ENCODE peak calls at places on chromosomes 6 and 20, in eight cellular contexts. G is endodermal cell, R is heart right ventricle, V is chondrocyte, B is sigmoid colon, P is fibroblast of lung, Z is tibial artery, L is A549. J is an unnamed sample.

GRCh38 chr6:27608916-27609883 is 136.3 kb upstream of the ZNF184 start:
- DNase-seq in G (peak), R (no peak), V (no peak), B (no peak), P (peak), Z (no peak), L (peak), J (peak)

GRCh38 chr20:25276533-25277050 is 28.7 kb downstream of the PYGB start:
- DNase-seq in G (no peak), R (peak), V (peak), B (peak), P (no peak), Z (peak), L (no peak), J (no peak)

GRCh38 chr6:40626886-40627285 is 39.7 kb upstream of the LRFN2 start:
- DNase-seq in G (no peak), R (no peak), V (no peak), B (no peak), P (no peak), Z (no peak), L (no peak), J (peak)

GRCh38 chr20:36872857-36873256 is 3.1 kb upstream of the TLDC2 start:
- DNase-seq in G (no peak), R (no peak), V (no peak), B (no peak), P (no peak), Z (no peak), L (no peak), J (no peak)

GRCh38 chr6:2951723-2952122 is 19.6 kb downstream of the SERPINB6 start:
- DNase-seq in G (peak), R (no peak), V (no peak), B (peak), P (no peak), Z (peak), L (no peak), J (no peak)

GRCh38 chr6:125314019-125314581 is 12.3 kb upstream of the HDDC2 start:
- DNase-seq in G (peak), R (peak), V (no peak), B (peak), P (peak), Z (peak), L (peak), J (peak)

GRCh38 chr6:28489366-28490190 is 26.0 kb downstream of the GPX6 start:
- DNase-seq in G (peak), R (no peak), V (no peak), B (peak), P (peak), Z (no peak), L (peak), J (peak)

GRCh38 chr20:50245561-50246366 is 55.1 kb downstream of the CEBPB start:
- DNase-seq in G (no peak), R (no peak), V (no peak), B (no peak), P (peak), Z (no peak), L (no peak), J (peak)

GRCh38 chr6:90393232-90393884 is 96.7 kb upstream of the BACH2 start:
- DNase-seq in G (peak), R (peak), V (no peak), B (peak), P (peak), Z (peak), L (peak), J (peak)

GRCh38 chr20:37521091-37521771 is at the start of gene NNAT:
- DNase-seq in G (no peak), R (no peak), V (no peak), B (no peak), P (no peak), Z (no peak), L (no peak), J (no peak)

GRCh38 chr6:111534366-111534765 is 51.3 kb upstream of the REV3L start:
- DNase-seq in G (no peak), R (peak), V (no peak), B (peak), P (peak), Z (no peak), L (peak), J (peak)

GRCh38 chr20:9490171-9490570 is 24.2 kb upstream of the LAMP5 start:
- DNase-seq in G (no peak), R (no peak), V (no peak), B (no peak), P (no peak), Z (no peak), L (no peak), J (no peak)

GRCh38 chr20:31568041-31568731 is 36.9 kb upstream of the ID1 start:
- DNase-seq in G (no peak), R (no peak), V (no peak), B (no peak), P (no peak), Z (no peak), L (no peak), J (peak)

GRCh38 chr20:48789185-48789668 is 38.6 kb downstream of the PREX1 start:
- DNase-seq in G (no peak), R (no peak), V (peak), B (no peak), P (no peak), Z (no peak), L (no peak), J (no peak)

GRCh38 chr6:14072084-14072483 is 45.5 kb upstream of the CD83 start:
- DNase-seq in G (no peak), R (no peak), V (no peak), B (no peak), P (peak), Z (no peak), L (no peak), J (no peak)

GRCh38 chr6:29553268-29554057 is 6.1 kb downstream of the UBD start:
- DNase-seq in G (peak), R (peak), V (no peak), B (peak), P (peak), Z (peak), L (peak), J (no peak)

GRCh38 chr20:25253606-25254275 is 5.9 kb downstream of the PYGB start:
- DNase-seq in G (no peak), R (no peak), V (no peak), B (no peak), P (peak), Z (no peak), L (no peak), J (no peak)

GRCh38 chr6:391559-392440 is at the start of gene IRF4:
- DNase-seq in G (peak), R (no peak), V (no peak), B (no peak), P (no peak), Z (no peak), L (no peak), J (no peak)

GRCh38 chr6:108626777-108627176 is 66.1 kb downstream of the FOXO3 start:
- DNase-seq in G (no peak), R (no peak), V (no peak), B (no peak), P (no peak), Z (no peak), L (no peak), J (no peak)

GRCh38 chr6:107653183-107653580 is 163.3 kb downstream of the SOBP start:
- DNase-seq in G (no peak), R (peak), V (no peak), B (no peak), P (no peak), Z (no peak), L (no peak), J (no peak)

GRCh38 chr6:132132420-132132819 is 181.2 kb upstream of the CCN2 start:
- DNase-seq in G (no peak), R (no peak), V (no peak), B (no peak), P (peak), Z (no peak), L (no peak), J (no peak)

GRCh38 chr20:45892049-45892816 is 1.1 kb downstream of the CTSA start:
- DNase-seq in G (peak), R (no peak), V (no peak), B (peak), P (peak), Z (peak), L (peak), J (peak)

GRCh38 chr6:169288591-169288990 is 34.9 kb upstream of the THBS2 start:
- DNase-seq in G (no peak), R (peak), V (no peak), B (peak), P (peak), Z (peak), L (no peak), J (peak)

GRCh38 chr6:19818805-19819204 is 18.4 kb upstream of the ID4 start:
- DNase-seq in G (no peak), R (no peak), V (no peak), B (no peak), P (no peak), Z (no peak), L (no peak), J (no peak)

GRCh38 chr6:45002390-45002789 is 325.7 kb upstream of the RUNX2 start:
- DNase-seq in G (no peak), R (no peak), V (no peak), B (no peak), P (peak), Z (no peak), L (no peak), J (peak)

GRCh38 chr6:4010682-4011081 is 68.3 kb downstream of the FAM217A start:
- DNase-seq in G (no peak), R (no peak), V (no peak), B (no peak), P (no peak), Z (no peak), L (no peak), J (no peak)

GRCh38 chr6:56445818-56446217 is 196.9 kb downstream of the DST start:
- DNase-seq in G (no peak), R (no peak), V (no peak), B (no peak), P (peak), Z (no peak), L (no peak), J (no peak)

GRCh38 chr20:44288252-44288651 is 22.8 kb downstream of the FITM2 start:
- DNase-seq in G (no peak), R (no peak), V (no peak), B (no peak), P (no peak), Z (no peak), L (no peak), J (no peak)

GRCh38 chr6:111709201-111709600 is 103.5 kb upstream of the TRAF3IP2 start:
- DNase-seq in G (no peak), R (no peak), V (no peak), B (no peak), P (no peak), Z (no peak), L (no peak), J (no peak)

GRCh38 chr20:4828830-4829493 is 107.3 kb downstream of the PRND start:
- DNase-seq in G (no peak), R (no peak), V (no peak), B (peak), P (no peak), Z (no peak), L (no peak), J (no peak)

GRCh38 chr20:10090588-10091166 is 55.9 kb downstream of the ANKEF1 start:
- DNase-seq in G (peak), R (peak), V (no peak), B (no peak), P (peak), Z (peak), L (peak), J (peak)

GRCh38 chr20:36481380-36482043 is 59.8 kb upstream of the MYL9 start:
- DNase-seq in G (no peak), R (no peak), V (no peak), B (no peak), P (no peak), Z (no peak), L (no peak), J (no peak)

GRCh38 chr6:43247115-43247999 is 4.1 kb downstream of the TTBK1 start:
- DNase-seq in G (peak), R (peak), V (no peak), B (peak), P (peak), Z (peak), L (peak), J (peak)

GRCh38 chr6:136587527-136587926 is 37.3 kb upstream of the MAP7 start:
- DNase-seq in G (no peak), R (no peak), V (no peak), B (no peak), P (peak), Z (no peak), L (no peak), J (no peak)

GRCh38 chr6:145067430-145067829 is 667.9 kb downstream of the EPM2A start:
- DNase-seq in G (no peak), R (no peak), V (no peak), B (no peak), P (no peak), Z (no peak), L (no peak), J (no peak)

GRCh38 chr6:10510592-10511367 is 10.4 kb upstream of the GCNT2 start:
- DNase-seq in G (peak), R (peak), V (no peak), B (peak), P (peak), Z (peak), L (peak), J (peak)

DNA sequence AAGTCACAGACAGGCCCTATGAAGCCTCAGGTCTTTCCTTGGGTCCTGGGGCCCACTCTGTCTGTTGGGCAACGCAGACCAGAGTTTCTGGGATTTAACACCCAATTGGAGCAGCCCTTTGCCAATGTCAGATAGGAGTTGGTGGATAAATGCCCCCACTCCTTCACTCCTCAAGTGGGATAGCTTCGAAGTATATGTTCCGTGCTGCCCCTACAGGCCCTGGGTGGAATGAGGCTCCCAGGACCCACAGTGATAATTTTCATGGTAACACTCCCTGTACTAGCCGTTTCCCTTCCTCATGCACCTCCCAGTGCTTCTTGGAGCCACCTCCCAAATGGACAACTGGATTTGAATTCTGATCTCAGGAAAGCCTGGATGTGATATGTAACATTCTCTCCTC is 145.4 kb downstream of the FOXA2 start:
- DNase-seq in G (peak), R (no peak), V (no peak), B (no peak), P (no peak), Z (no peak), L (peak), J (peak)
- TF ChIP-seq CTCF in G (peak), R (no peak), V (no peak), B (no peak), P (no peak), Z (no peak), L (no peak), J (no peak)

GRCh38 chr20:62691485-62691884 is 17.2 kb upstream of the NTSR1 start:
- DNase-seq in G (no peak), R (no peak), V (no peak), B (no peak), P (no peak), Z (no peak), L (no peak), J (no peak)

GRCh38 chr20:62689861-62690644 is 18.6 kb upstream of the NTSR1 start:
- DNase-seq in G (no peak), R (no peak), V (no peak), B (no peak), P (no peak), Z (no peak), L (no peak), J (no peak)

GRCh38 chr20:62688083-62688482 is 20.6 kb upstream of the NTSR1 start:
- DNase-seq in G (no peak), R (no peak), V (no peak), B (no peak), P (no peak), Z (no peak), L (no peak), J (no peak)

GRCh38 chr20:62686869-62687830 is 21.5 kb upstream of the NTSR1 start:
- DNase-seq in G (no peak), R (no peak), V (no peak), B (no peak), P (no peak), Z (no peak), L (no peak), J (peak)

GRCh38 chr20:62688855-62689460 is 19.7 kb upstream of the NTSR1 start:
- DNase-seq in G (no peak), R (no peak), V (no peak), B (no peak), P (no peak), Z (no peak), L (peak), J (no peak)
- TF ChIP-seq CTCF in G (peak), R (no peak), V (peak), B (no peak), P (no peak), Z (no peak), L (no peak), J (no peak)

DNA sequence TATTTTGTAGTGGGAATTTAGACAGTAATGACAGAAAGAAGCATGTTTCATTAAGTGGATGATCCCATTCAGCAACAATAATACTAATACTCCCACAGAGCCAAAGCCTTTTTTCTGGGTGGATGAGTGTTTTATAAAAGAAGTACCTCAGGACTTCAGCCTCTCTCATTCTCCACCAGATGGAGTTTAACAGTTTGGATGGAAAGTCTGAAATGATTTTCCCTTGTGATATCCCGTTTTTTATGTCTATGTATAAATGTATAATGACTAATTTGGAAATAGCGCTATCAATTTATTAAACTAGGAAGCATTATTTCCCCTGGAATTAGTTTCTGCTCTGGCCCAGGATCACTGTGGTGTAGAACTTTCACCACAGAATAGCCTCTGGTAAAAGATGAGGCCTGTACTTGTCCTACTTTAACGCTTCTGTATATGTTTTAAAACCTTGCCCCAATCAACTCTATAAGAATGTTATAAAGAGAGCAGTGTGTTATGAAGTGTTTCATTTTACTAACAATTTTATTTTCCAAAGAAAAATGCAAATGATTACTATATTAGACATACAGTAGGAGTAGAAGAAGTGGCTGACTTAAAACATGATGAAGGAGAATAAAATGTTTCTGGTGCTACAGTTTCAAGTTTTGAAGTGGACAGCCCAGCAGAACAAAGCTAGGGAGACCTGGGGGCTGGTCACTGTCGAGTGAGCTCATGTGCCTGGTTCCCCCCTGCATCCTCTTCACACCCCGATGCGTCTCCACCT is 135.6 kb downstream of the HIVEP1 start:
- DNase-seq in G (no peak), R (no peak), V (no peak), B (no peak), P (peak), Z (no peak), L (no peak), J (no peak)
- TF ChIP-seq CTCF in G (peak), R (no peak), V (peak), B (no peak), P (peak), Z (no peak), L (peak), J (no peak)

GRCh38 chr6:167118839-167119238 is 4.1 kb upstream of the CCR6 start:
- DNase-seq in G (no peak), R (no peak), V (no peak), B (no peak), P (no peak), Z (no peak), L (no peak), J (no peak)

GRCh38 chr6:167121471-167121870 is 1.4 kb upstream of the CCR6 start:
- DNase-seq in G (no peak), R (no peak), V (no peak), B (no peak), P (no peak), Z (no peak), L (no peak), J (no peak)

GRCh38 chr6:167118006-167118405 is 4.9 kb upstream of the CCR6 start:
- DNase-seq in G (no peak), R (no peak), V (no peak), B (no peak), P (no peak), Z (no peak), L (no peak), J (no peak)

GRCh38 chr6:167120557-167121030 is 2.3 kb upstream of the CCR6 start:
- DNase-seq in G (no peak), R (no peak), V (no peak), B (no peak), P (no peak), Z (no peak), L (no peak), J (no peak)

GRCh38 chr6:167119680-167120556 is 3.0 kb upstream of the CCR6 start:
- DNase-seq in G (no peak), R (no peak), V (no peak), B (no peak), P (no peak), Z (no peak), L (no peak), J (no peak)
- TF ChIP-seq CTCF in G (no peak), R (no peak), V (no peak), B (no peak), P (no peak), Z (no peak), L (no peak), J (no peak)

GRCh38 chr6:31158863-31159855 is 770 bp downstream of the TCF19 start:
- DNase-seq in G (peak), R (no peak), V (no peak), B (peak), P (peak), Z (no peak), L (no peak), J (peak)
- TF ChIP-seq CTCF in G (peak), R (no peak), V (peak), B (no peak), P (no peak), Z (no peak), L (no peak), J (no peak)

DNA sequence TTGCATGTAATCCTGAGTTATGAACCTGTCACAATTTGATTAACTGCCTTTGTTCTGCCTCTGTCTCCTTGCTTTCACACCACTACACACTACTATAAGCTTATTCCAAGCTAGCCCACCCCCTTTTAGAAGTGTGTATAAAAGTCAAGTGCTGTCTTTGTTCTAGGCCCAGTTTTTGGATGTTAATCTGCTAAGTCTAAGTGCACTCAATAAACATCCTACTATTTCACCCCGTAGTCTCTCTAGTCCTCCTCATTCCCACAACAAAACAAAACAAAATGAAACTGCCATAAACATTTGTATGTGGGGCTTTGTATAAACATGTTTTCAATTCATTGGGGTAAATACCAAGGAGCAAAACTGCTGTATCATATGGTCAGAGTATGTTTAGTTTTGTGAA is 16.1 kb upstream of the SPACA1 start:
- DNase-seq in G (no peak), R (no peak), V (no peak), B (no peak), P (no peak), Z (no peak), L (peak), J (peak)
- TF ChIP-seq CTCF in G (no peak), R (no peak), V (no peak), B (no peak), P (no peak), Z (no peak), L (no peak), J (no peak)

DNA sequence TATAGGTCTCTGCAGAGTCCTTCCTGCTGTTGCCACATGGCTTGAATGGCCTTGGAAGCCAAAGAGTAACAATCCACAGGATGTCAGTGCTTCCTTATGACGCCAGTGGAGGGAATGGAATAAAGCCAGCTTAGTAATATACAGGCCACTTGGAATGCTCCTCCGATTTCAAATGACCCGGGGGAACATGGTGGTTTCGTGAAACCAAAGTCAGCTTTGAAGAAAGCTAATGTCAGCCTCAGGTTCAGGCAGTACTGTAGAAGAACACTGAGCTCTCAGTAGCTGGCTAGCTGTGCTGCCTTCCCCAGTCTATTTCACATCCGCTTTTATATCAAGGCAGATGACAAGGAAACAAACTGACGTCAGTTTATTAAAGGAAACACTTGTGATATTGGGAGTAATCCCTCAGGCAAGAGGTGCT is 189.1 kb downstream of the DTNBP1 start:
- DNase-seq in G (peak), R (peak), V (no peak), B (no peak), P (peak), Z (no peak), L (no peak), J (peak)
- TF ChIP-seq CTCF in G (no peak), R (no peak), V (no peak), B (no peak), P (no peak), Z (no peak), L (no peak), J (no peak)